ENCODE peak calls at places on chromosomes 3 and 15, in five cellular contexts. M is PC-3, P is colonic mucosa, Q is cardiac muscle cell, X is RWPE2. Y is an unnamed sample. For H3K9me3 and H3K36me3, the result is how much of the 10 kb centered on the place peaks cover.

GRCh38 chr3:12194209-12194608 is 35.5 kb upstream of the TIMP4 start:
- DNase-seq in M (peak), P (no peak), Q (peak), X (no peak), Y (no peak)

GRCh38 chr3:146640955-146641867 is 36.1 kb upstream of the PLSCR5 start:
- DNase-seq in M (peak), P (no peak), Q (peak), X (no peak), Y (peak)

GRCh38 chr15:40306371-40306770 is 1.4 kb downstream of the PLCB2 start:
- DNase-seq in M (no peak), P (no peak), Q (no peak), X (peak), Y (no peak)

GRCh38 chr3:184388164-184388935 is 8.5 kb downstream of the CHRD start:
- DNase-seq in M (no peak), P (no peak), Q (no peak), X (no peak), Y (no peak)

GRCh38 chr3:27675287-27675686 is 46.8 kb downstream of the EOMES start:
- DNase-seq in M (no peak), P (no peak), Q (peak), X (no peak), Y (no peak)

GRCh38 chr15:49438970-49439631 is 16.1 kb downstream of the FGF7 start:
- DNase-seq in M (no peak), P (no peak), Q (peak), X (no peak), Y (peak)

GRCh38 chr15:82051664-82052063 is 5.8 kb upstream of the MEX3B start:
- DNase-seq in M (no peak), P (no peak), Q (peak), X (no peak), Y (no peak)

GRCh38 chr3:121482651-121483050 is 63.1 kb downstream of the POLQ start:
- DNase-seq in M (peak), P (no peak), Q (peak), X (no peak), Y (no peak)

GRCh38 chr3:72447059-72447946 is 400.9 kb downstream of the SHQ1 start:
- DNase-seq in M (peak), P (peak), Q (peak), X (peak), Y (peak)

GRCh38 chr3:18099611-18100010 is 325.5 kb downstream of the SATB1 start:
- DNase-seq in M (peak), P (no peak), Q (peak), X (no peak), Y (peak)

GRCh38 chr15:31098953-31099740 is 2.4 kb downstream of the TRPM1 start:
- DNase-seq in M (peak), P (no peak), Q (no peak), X (no peak), Y (no peak)

GRCh38 chr15:29270169-29270955 is 740 bp upstream of the NSMCE3 start:
- DNase-seq in M (peak), P (peak), Q (peak), X (no peak), Y (no peak)

GRCh38 chr15:81596159-81596865 is 222.3 kb upstream of the TMC3 start:
- DNase-seq in M (no peak), P (no peak), Q (no peak), X (no peak), Y (no peak)

GRCh38 chr3:134132961-134133360 is 103.2 kb upstream of the SLCO2A1 start:
- DNase-seq in M (no peak), P (no peak), Q (peak), X (no peak), Y (no peak)

GRCh38 chr3:99952306-99952705 is 134.6 kb downstream of the CMSS1 start:
- DNase-seq in M (peak), P (no peak), Q (peak), X (no peak), Y (no peak)

GRCh38 chr15:58222698-58223097 is 84.5 kb downstream of the AQP9 start:
- DNase-seq in M (no peak), P (no peak), Q (no peak), X (no peak), Y (no peak)

GRCh38 chr3:37753428-37753827 is 108.3 kb upstream of the CTDSPL start:
- DNase-seq in M (peak), P (no peak), Q (no peak), X (no peak), Y (no peak)

GRCh38 chr3:13073042-13073906 is at the start of gene IQSEC1:
- DNase-seq in M (no peak), P (peak), Q (peak), X (no peak), Y (no peak)

GRCh38 chr3:170037463-170038433 is at the start of gene GPR160:
- DNase-seq in M (peak), P (peak), Q (peak), X (no peak), Y (peak)

GRCh38 chr15:59792359-59792758 is 103.2 kb upstream of the BNIP2 start:
- DNase-seq in M (no peak), P (no peak), Q (no peak), X (no peak), Y (no peak)

GRCh38 chr3:115549111-115549510 is 74.2 kb upstream of the GAP43 start:
- DNase-seq in M (no peak), P (no peak), Q (peak), X (no peak), Y (no peak)

GRCh38 chr3:156250550-156250949 is 130.2 kb downstream of the KCNAB1 start:
- DNase-seq in M (no peak), P (no peak), Q (no peak), X (no peak), Y (no peak)
- H3K4me3 ChIP-seq in M (no peak), P (no peak), Q (no peak), X (no peak), Y (no peak)

DNA sequence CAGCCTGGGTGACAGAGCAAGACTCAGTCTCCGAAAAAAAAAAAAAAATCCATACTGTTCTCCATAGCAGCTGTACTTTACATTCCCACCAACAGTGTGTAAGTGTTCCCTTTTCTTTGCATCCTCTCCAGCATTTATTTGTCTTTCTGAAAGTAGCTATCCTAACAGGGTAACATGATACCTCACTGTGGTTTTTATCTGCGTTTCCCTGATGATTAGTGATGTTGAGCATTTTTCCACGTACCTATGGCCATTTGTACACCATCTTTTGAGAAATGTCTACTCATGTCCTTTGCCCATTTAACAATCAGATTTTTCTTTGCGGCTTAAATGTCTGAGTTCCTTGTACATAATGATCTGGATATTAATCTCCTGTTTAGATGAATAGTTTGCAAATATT is 119.3 kb downstream of the RFX7 start:
- DNase-seq in M (peak), P (no peak), Q (no peak), X (no peak), Y (no peak)
- H3K9me3 ChIP-seq in M (under half), P (under half), Q (under half), X (under half), Y (under half)

GRCh38 chr15:67187351-67187854 is 67.1 kb downstream of the AAGAB start:
- DNase-seq in M (no peak), P (no peak), Q (no peak), X (no peak), Y (peak)

GRCh38 chr15:67185621-67186225 is 68.7 kb downstream of the AAGAB start:
- DNase-seq in M (no peak), P (no peak), Q (peak), X (no peak), Y (no peak)

GRCh38 chr15:67186226-67186649 is 68.2 kb downstream of the AAGAB start:
- DNase-seq in M (no peak), P (peak), Q (peak), X (peak), Y (no peak)

GRCh38 chr15:67185051-67185450 is 69.4 kb downstream of the AAGAB start:
- DNase-seq in M (no peak), P (no peak), Q (no peak), X (no peak), Y (no peak)

DNA sequence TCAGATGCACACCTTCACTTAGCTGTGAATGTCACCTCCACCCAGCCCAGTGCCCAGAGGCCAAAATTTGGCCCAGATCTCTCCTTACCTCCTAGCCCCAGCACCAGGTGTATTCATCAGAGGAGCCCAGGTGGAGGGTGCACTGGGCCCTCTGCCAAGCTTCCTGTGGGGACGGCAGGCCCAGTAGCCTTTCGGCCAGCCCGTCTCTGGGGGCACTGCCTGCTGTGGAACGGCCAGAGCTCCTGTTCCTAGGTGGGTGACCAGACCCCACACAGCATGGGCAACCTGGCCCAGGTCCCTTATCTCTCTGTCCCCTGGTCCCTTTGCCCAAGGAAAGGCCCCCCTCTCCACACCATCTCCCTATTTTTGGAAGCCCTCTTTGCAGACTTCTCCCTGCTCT is 67.8 kb downstream of the AAGAB start:
- DNase-seq in M (no peak), P (no peak), Q (no peak), X (no peak), Y (no peak)
- H3K36me3 ChIP-seq in M (half or more), P (under half), Q (under half), X (half or more), Y (half or more)

GRCh38 chr15:99633655-99634054 is 67.9 kb downstream of the MEF2A start:
- DNase-seq in M (no peak), P (no peak), Q (no peak), X (no peak), Y (no peak)

GRCh38 chr15:99631256-99631655 is 65.5 kb downstream of the MEF2A start:
- DNase-seq in M (no peak), P (no peak), Q (no peak), X (no peak), Y (no peak)

GRCh38 chr15:99632521-99632920 is 66.7 kb downstream of the MEF2A start:
- DNase-seq in M (no peak), P (no peak), Q (no peak), X (no peak), Y (no peak)

GRCh38 chr15:99630607-99631131 is 64.9 kb downstream of the MEF2A start:
- DNase-seq in M (no peak), P (no peak), Q (no peak), X (no peak), Y (no peak)

DNA sequence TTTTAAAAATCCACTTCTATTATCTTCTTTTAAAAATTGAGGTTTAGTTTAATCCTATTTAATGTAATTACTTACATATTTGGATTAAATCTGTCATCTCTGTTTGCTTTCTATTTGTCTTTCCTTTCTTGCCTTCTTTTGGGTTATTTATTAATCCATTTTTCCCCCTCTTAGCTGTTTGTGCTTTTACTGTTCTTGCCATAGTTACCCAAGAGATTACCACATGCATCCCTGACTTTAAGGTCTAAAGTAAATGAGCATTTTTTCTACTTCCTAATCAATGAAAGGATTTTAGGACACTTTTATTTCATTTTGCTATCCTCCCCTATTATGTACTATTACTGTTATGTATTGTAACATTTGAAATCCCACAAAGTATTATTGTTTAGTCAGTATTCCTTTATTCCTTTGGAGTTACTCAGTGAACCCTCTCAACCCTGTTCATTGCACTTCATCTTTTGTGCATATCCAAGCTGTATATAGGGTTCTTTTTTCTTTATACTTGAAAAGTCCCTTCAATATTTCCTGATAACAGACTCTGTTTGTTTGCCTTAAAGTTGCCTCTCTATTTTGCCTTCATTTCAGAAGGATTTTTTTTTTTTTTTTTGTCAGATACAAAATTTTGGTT is 62.7 kb downstream of the MEF2A start:
- DNase-seq in M (no peak), P (no peak), Q (no peak), X (no peak), Y (no peak)
- H3K4me3 ChIP-seq in M (no peak), P (no peak), Q (no peak), X (no peak), Y (no peak)

GRCh38 chr3:196793224-196793623 is 53.6 kb downstream of the PAK2 start:
- DNase-seq in M (peak), P (no peak), Q (peak), X (peak), Y (peak)
- H3K9me3 ChIP-seq in M (under half), P (under half), Q (under half), X (under half), Y (under half)

DNA sequence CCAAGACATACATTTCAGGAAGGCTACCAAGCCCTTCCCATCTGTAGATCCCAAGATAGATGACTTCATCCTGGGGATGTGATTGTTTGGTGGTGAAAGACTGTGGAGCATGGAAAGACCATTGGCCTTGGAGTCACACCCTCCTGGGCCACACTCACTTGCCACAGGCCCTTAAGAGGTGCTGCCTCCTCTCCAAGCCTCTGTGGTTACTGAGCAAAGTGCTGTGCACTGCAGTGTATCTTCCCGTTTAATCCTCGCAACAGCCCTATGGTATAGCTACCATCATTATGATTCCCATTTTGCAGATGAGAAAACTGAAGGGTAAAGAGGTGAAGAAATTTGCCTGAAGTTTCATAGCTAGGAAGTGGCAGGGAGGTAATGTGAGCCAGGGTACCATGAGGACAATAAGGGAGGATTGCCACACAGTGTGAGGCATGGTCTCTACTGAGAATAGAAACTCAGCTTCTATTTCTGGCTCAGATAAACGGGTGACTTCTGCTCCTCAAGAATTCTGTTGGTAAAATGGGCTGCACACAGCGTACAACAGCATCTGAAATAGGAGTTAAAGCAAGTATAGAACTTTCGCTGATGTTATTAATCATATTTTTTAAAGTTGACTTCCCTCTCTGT is 23.9 kb upstream of the RHO start:
- DNase-seq in M (no peak), P (no peak), Q (no peak), X (no peak), Y (no peak)
- H3K36me3 ChIP-seq in M (under half), P (under half), Q (under half), X (under half), Y (under half)

GRCh38 chr3:6860149-6860548 is 766 bp upstream of the GRM7 start:
- DNase-seq in M (no peak), P (no peak), Q (no peak), X (no peak), Y (no peak)
- H3K4me3 ChIP-seq in M (no peak), P (no peak), Q (peak), X (no peak), Y (no peak)

DNA sequence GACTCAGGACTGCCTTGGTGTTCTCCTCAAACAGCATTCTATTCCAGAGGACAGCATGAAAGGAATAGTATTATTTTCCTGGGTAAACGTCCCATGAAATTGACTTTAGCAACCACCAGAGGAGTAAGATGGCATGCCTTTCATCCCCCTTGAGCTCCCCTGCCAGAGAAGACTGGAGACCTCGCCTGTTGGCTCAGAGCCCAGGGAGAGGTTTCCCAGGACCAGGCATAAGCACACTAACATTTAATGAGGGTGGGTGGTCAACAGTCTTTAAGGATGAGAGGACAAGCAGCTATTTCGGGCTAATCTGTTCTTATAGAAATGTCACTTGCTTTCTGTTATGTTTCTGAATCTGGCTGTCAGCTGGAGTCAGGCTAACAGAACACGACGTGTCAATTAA is 390.4 kb downstream of the GABRG3 start:
- DNase-seq in M (no peak), P (no peak), Q (no peak), X (no peak), Y (no peak)
- H3K9me3 ChIP-seq in M (under half), P (under half), Q (under half), X (under half), Y (under half)

DNA sequence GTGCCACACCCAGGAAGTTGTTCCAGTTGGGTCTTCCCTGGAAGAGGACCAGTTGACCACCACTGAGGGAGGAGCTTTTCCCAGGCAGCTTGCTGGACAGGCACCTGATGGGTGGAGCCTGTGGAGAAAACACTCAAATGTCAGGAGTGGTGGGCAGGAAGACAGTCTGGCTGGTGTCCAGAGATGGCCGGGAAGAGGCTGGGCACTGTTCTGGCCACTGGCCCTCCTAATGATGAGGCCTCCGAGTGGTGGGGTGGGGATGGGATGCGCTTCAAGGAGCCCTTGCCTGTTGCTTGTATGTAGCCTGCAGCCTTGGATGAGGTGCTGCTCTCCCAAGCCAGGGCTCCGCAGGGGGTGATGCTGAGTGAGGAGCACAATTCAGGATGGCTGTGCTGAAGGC is 12.3 kb downstream of the PLEKHO2 start:
- DNase-seq in M (no peak), P (no peak), Q (peak), X (no peak), Y (peak)
- H3K36me3 ChIP-seq in M (under half), P (under half), Q (under half), X (under half), Y (under half)

DNA sequence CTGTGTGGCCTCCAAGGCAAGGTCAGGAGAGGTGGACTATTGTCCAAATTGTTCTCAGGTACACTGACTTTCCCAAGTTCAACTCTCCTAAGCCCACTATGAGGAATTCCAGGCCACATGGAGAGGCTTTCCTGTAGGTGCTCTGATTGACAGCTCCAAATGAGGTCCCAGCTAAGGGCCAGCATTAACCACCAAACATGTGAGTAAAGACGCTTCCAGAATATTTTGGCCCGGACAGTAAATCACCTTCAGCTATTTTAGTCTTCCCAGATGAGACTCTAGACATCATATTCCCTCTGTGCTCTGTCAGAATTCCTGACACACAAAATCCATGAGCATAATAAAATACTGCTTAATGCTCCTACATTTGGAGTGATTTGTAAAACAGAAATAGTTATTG is 135.5 kb downstream of the TGFBR2 start:
- DNase-seq in M (no peak), P (no peak), Q (no peak), X (no peak), Y (no peak)
- H3K4me3 ChIP-seq in M (no peak), P (no peak), Q (no peak), X (no peak), Y (no peak)

Y was measured in MG63.